ENCODE peak calls at places on chromosomes 6 and 20, in nine cellular contexts. A is SIG-M5; U is WTC11; Z is CD4-positive, CD25-positive, alpha-beta regulatory T cell; V is activated CD4-positive, alpha-beta T cell treated with anti-CD3 and anti-CD28 coated beads for 48 hours; R is activated T-cell treated with anti-CD3 and anti-CD28 coated beads for 48 hours; T is GM12865; X is activated CD8-positive, alpha-beta memory T cell treated with anti-CD3 and anti-CD28 coated beads for 4 hours; E is hippocampal formation. M is an unnamed sample.

GRCh38 chr6:46042355-46042999 is 26.8 kb upstream of the CLIC5 start:
- DNase-seq in R (no peak), E (no peak), X (no peak), U (peak; percentile 21), T (peak; percentile 41), V (peak; percentile 16), Z (peak; percentile 25), A (no peak), M (no peak)

GRCh38 chr20:34220581-34220980 is 20.6 kb upstream of the ASIP start:
- DNase-seq in V (no peak), A (no peak), R (no peak), U (no peak), T (no peak), E (no peak), X (no peak), Z (no peak), M (no peak)

GRCh38 chr6:13613029-13613594 is 2.0 kb upstream of the NOL7 start:
- DNase-seq in R (no peak), Z (no peak), E (no peak), A (no peak), U (no peak), T (peak; percentile 46), X (no peak), V (no peak), M (no peak)

GRCh38 chr6:111541720-111542065 is 58.7 kb upstream of the REV3L start:
- DNase-seq in E (no peak), X (no peak), T (no peak), R (no peak), U (no peak), A (no peak), V (no peak), Z (no peak), M (no peak)

GRCh38 chr6:129863664-129864063 is 2.5 kb upstream of the TMEM244 start:
- DNase-seq in T (no peak), U (no peak), V (no peak), A (no peak), Z (no peak), X (no peak), R (no peak), E (no peak), M (no peak)

GRCh38 chr20:7790189-7790588 is 150.1 kb downstream of the HAO1 start:
- DNase-seq in X (no peak), U (no peak), Z (no peak), E (no peak), R (no peak), V (no peak), T (no peak), A (no peak), M (no peak)

GRCh38 chr6:157614026-157614484 is 209.0 kb upstream of the SNX9 start:
- DNase-seq in E (no peak), Z (peak; percentile 13), T (no peak), V (no peak), X (no peak), R (no peak), U (no peak), A (no peak), M (no peak)

GRCh38 chr6:13553646-13554045 is 20.8 kb upstream of the SIRT5 start:
- DNase-seq in U (no peak), A (no peak), T (no peak), X (no peak), R (no peak), V (no peak), E (no peak), Z (no peak), M (no peak)

GRCh38 chr6:132300323-132300949 is 100.8 kb downstream of the MOXD1 start:
- DNase-seq in X (no peak), A (no peak), U (peak; percentile 41), T (peak; percentile 67), R (peak; percentile 2), Z (peak; percentile 35), E (peak; percentile 8), V (peak; percentile 35), M (no peak)

GRCh38 chr20:1964659-1965405 is 29.0 kb downstream of the PDYN start:
- DNase-seq in T (no peak), A (no peak), X (no peak), R (no peak), E (no peak), Z (no peak), V (peak; percentile 21), U (no peak), M (no peak)

GRCh38 chr6:18823782-18824386 is 436.7 kb downstream of the RNF144B start:
- DNase-seq in R (peak; percentile 27), Z (peak; percentile 37), V (peak; percentile 75), A (no peak), U (peak; percentile 87), X (no peak), T (peak; percentile 64), E (no peak), M (no peak)

GRCh38 chr6:154458565-154459475 is 51.7 kb downstream of the CNKSR3 start:
- DNase-seq in V (no peak), R (no peak), T (no peak), U (no peak), X (no peak), A (no peak), Z (no peak), E (no peak), M (no peak)

GRCh38 chr20:1567392-1568165 is 10.1 kb upstream of the SIRPD start:
- DNase-seq in V (no peak), U (no peak), Z (no peak), T (no peak), X (no peak), E (no peak), R (no peak), A (peak; percentile 47), M (no peak)

GRCh38 chr20:58039569-58040092 is 188.8 kb downstream of the ANKRD60 start:
- DNase-seq in Z (no peak), E (no peak), X (no peak), V (no peak), R (no peak), T (no peak), U (no peak), A (no peak), M (no peak)

GRCh38 chr6:22828179-22829062 is 259.1 kb downstream of the HDGFL1 start:
- DNase-seq in R (no peak), X (no peak), T (peak; percentile 39), V (no peak), A (no peak), E (no peak), Z (no peak), U (peak; percentile 47), M (no peak)

GRCh38 chr20:61630816-61631215 is 378.8 kb downstream of the CDH4 start:
- DNase-seq in X (no peak), V (no peak), U (no peak), Z (no peak), R (no peak), T (no peak), E (no peak), A (no peak), M (no peak)

GRCh38 chr20:2793471-2793870 is 7.0 kb downstream of the CPXM1 start:
- DNase-seq in Z (no peak), T (no peak), R (no peak), V (no peak), E (no peak), X (no peak), A (no peak), U (no peak), M (no peak)

GRCh38 chr6:45830441-45831139 is 185.1 kb downstream of the CLIC5 start:
- DNase-seq in U (no peak), V (peak; percentile 75), R (peak; percentile 65), X (no peak), T (peak; percentile 88), Z (peak; percentile 50), E (no peak), A (no peak), M (no peak)

GRCh38 chr6:127124196-127124595 is 5.7 kb downstream of the RSPO3 start:
- DNase-seq in U (no peak), T (no peak), E (no peak), R (no peak), A (no peak), X (no peak), V (no peak), Z (no peak), M (no peak)

GRCh38 chr6:64383277-64383676 is 747.7 kb downstream of the PHF3 start:
- DNase-seq in R (no peak), Z (no peak), E (no peak), T (no peak), U (no peak), A (no peak), V (no peak), X (no peak), M (no peak)

GRCh38 chr6:33162471-33162870 is 29.8 kb downstream of the COL11A2 start:
- DNase-seq in X (no peak), T (no peak), E (no peak), Z (no peak), A (no peak), R (no peak), U (no peak), V (no peak), M (no peak)

GRCh38 chr20:25574411-25574810 is 10.9 kb downstream of the NINL start:
- DNase-seq in U (no peak), T (no peak), R (no peak), V (no peak), Z (no peak), A (no peak), X (no peak), E (no peak), M (no peak)

GRCh38 chr20:37596890-37597539 is 69.3 kb upstream of the BLCAP start:
- DNase-seq in E (no peak), A (no peak), T (no peak), X (no peak), V (no peak), U (no peak), R (no peak), Z (no peak), M (no peak)

GRCh38 chr6:13986700-13987399 is 62.1 kb downstream of the RNF182 start:
- DNase-seq in A (no peak), Z (no peak), R (no peak), X (no peak), T (no peak), E (no peak), V (no peak), U (no peak), M (no peak)

GRCh38 chr20:42678895-42679294 is 510.8 kb downstream of the PTPRT start:
- DNase-seq in A (no peak), R (no peak), U (peak; percentile 28), Z (no peak), E (no peak), X (no peak), T (no peak), V (no peak), M (no peak)

M was measured in stimulated activated CD8-positive, alpha-beta memory T cell treated with anti-CD3 and anti-CD28 coated beads, Interleukin-4, amount 100 ng/mL, for 4 hours.